ENCODE peak calls at places on chromosome 17, in four cellular contexts. W, K, J and H are unnamed samples.

GRCh38 chr17:44757918-44758413 is 822 bp upstream of the ADAM11 start:
- DNase-seq in J (no peak), W (no peak), K (no peak), H (no peak)

GRCh38 chr17:2125013-2125535 is 70.2 kb downstream of the HIC1 start:
- DNase-seq in K (no peak), J (no peak), W (peak), H (no peak)

GRCh38 chr17:70187383-70187782 is 18.1 kb downstream of the KCNJ2 start:
- DNase-seq in J (no peak), K (no peak), W (no peak), H (peak)

GRCh38 chr17:47120521-47121095 is 68.5 kb downstream of the CDC27 start:
- DNase-seq in K (no peak), W (peak), J (no peak), H (peak)

GRCh38 chr17:27915715-27916114 is 22.6 kb upstream of the LYRM9 start:
- DNase-seq in K (no peak), J (no peak), W (no peak), H (no peak)

GRCh38 chr17:36816889-36817288 is 120.4 kb upstream of the LHX1 start:
- DNase-seq in K (no peak), W (no peak), J (no peak), H (no peak)

GRCh38 chr17:68794636-68795503 is 160.3 kb downstream of the ABCA8 start:
- DNase-seq in K (peak), J (peak), W (peak), H (peak)

GRCh38 chr17:40901981-40902862 is 17.2 kb upstream of the KRT20 start:
- DNase-seq in W (peak), J (no peak), K (no peak), H (peak)

GRCh38 chr17:63433746-63434591 is 12.1 kb downstream of the CYB561 start:
- DNase-seq in W (peak), K (peak), J (peak), H (peak)

GRCh38 chr17:28717578-28718316 is at the start of gene RAB34:
- DNase-seq in J (peak), K (peak), W (peak), H (peak)

GRCh38 chr17:48241131-48241591 is 133.6 kb downstream of the SNX11 start:
- DNase-seq in J (peak), K (peak), W (peak), H (peak)

GRCh38 chr17:79913896-79914812 is 74.9 kb upstream of the CBX4 start:
- DNase-seq in K (no peak), J (peak), W (no peak), H (no peak)

GRCh38 chr17:33291248-33292183 is 1.6 kb downstream of the ASIC2 start:
- DNase-seq in W (peak), K (no peak), J (peak), H (peak)

GRCh38 chr17:61401280-61402072 is 1.8 kb downstream of the TBX2 start:
- DNase-seq in J (no peak), W (peak), K (no peak), H (no peak)

GRCh38 chr17:9162275-9162985 is 141.1 kb downstream of the NTN1 start:
- DNase-seq in K (peak), W (no peak), J (no peak), H (no peak)

GRCh38 chr17:9244066-9245052 is 223.0 kb downstream of the NTN1 start:
- DNase-seq in J (peak), K (no peak), W (peak), H (peak)

GRCh38 chr17:48814504-48814903 is 2.5 kb downstream of the TTLL6 start:
- DNase-seq in K (peak), W (peak), J (no peak), H (peak)

GRCh38 chr17:12114686-12115418 is 94.2 kb downstream of the MAP2K4 start:
- DNase-seq in K (no peak), W (peak), J (no peak), H (peak)

GRCh38 chr17:48335858-48336500 is 94.0 kb downstream of the SKAP1 start:
- DNase-seq in J (no peak), K (no peak), W (peak), H (peak)

GRCh38 chr17:77107506-77108433 is 33.0 kb upstream of the SEC14L1 start:
- DNase-seq in K (no peak), J (no peak), W (peak), H (no peak)

GRCh38 chr17:77105706-77106105 is 35.1 kb upstream of the SEC14L1 start:
- DNase-seq in K (no peak), J (no peak), W (no peak), H (no peak)

GRCh38 chr17:77109159-77110005 is 31.4 kb upstream of the SEC14L1 start:
- DNase-seq in J (no peak), K (no peak), W (no peak), H (no peak)

GRCh38 chr17:77110006-77110374 is 30.8 kb upstream of the SEC14L1 start:
- DNase-seq in K (no peak), J (no peak), W (peak), H (no peak)

GRCh38 chr17:77106874-77107358 is 33.9 kb upstream of the SEC14L1 start:
- DNase-seq in J (no peak), K (no peak), W (no peak), H (no peak)
- H3K4me3 ChIP-seq in J (no peak), K (no peak), W (no peak), H (no peak)

DNA sequence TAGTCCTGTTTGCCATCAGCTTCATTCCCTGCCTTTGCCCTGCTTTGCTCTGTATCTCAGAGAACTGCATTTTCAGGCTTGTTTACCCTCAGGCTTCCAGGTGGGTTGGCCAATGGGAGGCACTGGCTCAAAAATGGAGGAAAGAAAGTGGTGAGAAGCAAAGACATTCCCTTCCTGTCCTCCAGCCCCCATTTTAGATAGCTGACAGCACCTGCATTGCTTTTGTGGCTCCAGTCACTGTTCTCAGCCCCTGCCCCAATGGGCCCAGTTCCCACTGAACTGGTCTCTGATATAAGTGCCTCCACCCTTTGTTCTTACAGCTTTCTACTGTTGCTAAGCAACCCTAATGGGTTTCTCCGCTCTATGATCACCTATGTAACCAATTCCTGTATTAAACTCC is 19.4 kb upstream of the SDK2 start:
- DNase-seq in W (no peak), K (no peak), J (no peak), H (no peak)
- TF ChIP-seq CTCF in W (no peak), K (no peak), J (no peak), H (no peak)

GRCh38 chr17:78734841-78735641 is 47.0 kb downstream of the CYTH1 start:
- DNase-seq in K (no peak), W (no peak), J (no peak), H (no peak)
- H3K4me3 ChIP-seq in K (peak), W (peak), J (peak), H (no peak)

DNA sequence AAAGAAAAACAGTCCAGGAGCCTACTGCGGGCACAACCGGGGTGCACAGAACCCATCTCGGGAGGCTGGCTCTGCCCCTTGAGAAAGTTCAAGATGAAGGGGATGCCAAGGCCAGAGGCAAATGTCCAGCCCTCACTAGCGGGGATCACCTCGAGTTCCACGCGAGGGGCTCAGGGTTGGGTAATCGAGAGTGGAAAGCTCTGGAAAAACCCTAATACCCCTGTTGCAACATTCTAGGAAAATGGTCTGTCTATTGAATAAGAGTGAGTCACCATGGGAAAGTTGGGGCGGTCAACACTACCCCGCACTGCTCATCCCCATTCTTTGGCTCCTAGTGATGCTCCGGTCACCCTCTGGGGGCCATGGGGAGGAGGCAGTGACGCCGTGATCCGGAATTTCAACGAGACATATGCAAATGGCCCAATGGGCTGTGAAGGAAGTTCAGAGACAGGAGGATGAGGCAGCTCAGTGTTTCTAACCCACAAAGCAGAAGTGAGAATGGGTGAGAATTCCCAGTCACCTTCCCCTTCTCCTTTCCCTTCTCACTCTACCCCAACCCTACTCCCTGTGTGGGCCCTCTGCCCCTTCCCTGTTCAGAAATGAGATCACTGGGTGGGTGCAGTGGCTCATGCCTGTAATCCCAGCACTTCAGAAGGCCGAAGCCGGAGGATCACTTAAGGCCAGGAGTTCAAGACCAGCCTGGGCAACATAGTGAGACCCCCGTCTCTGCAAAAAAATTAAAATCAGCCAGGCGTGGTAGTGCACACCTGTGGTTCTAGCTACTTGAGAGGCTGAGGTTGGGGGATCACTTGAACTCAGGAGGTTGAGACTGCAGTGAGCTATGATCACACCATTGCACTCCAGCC is 22.4 kb downstream of the SOCS3 start:
- DNase-seq in K (no peak), J (no peak), W (peak), H (peak)
- TF ChIP-seq CTCF in K (no peak), J (no peak), W (no peak), H (no peak)

GRCh38 chr17:57704448-57704847 is 40.7 kb downstream of the CCDC182 start:
- DNase-seq in W (no peak), K (no peak), J (no peak), H (no peak)
- H3K4me3 ChIP-seq in W (no peak), K (no peak), J (no peak), H (no peak)